ENCODE peak calls at places on chromosomes 16 and 17, in seven cellular contexts. One of them, this sample, is unnamed.

GRCh38 chr16:70661918-70662641 is 15.7 kb downstream of the IL34 start:
- DNase-seq in NCI-H187: no peak
- DNase-seq in activated T-cell treated with anti-CD3 and anti-CD28 coated beads, Interleukin-2, amount 50 U/mL, for 72 hours: no peak
- DNase-seq in activated T-helper 1 cell treated with anti-CD3 and anti-CD28 coated beads, Interleukin-12 subunit alpha, Interleukin-12 subunit beta, Interleukin-2, Interleukin-4 antibody, amounts not matched to agents 30 ng/mL and 10 ng/mL and 1 ng/mL, durations not matched to agents 14 hours and 24 hours and 36 hours: no peak
- DNase-seq in GM04503: no peak
- DNase-seq in stimulated activated naive CD8-positive, alpha-beta T cell treated with anti-CD3 and anti-CD28 coated beads, Interleukin-15, Interleukin-2, amounts not matched to agents 100 U/mL and 50 U/mL, for 24 hours: no peak
- DNase-seq in SW 1271: no peak
- DNase-seq in this sample: no peak

GRCh38 chr17:9217151-9218067 is 196.1 kb downstream of the NTN1 start:
- DNase-seq in NCI-H187: no peak
- DNase-seq in activated T-cell treated with anti-CD3 and anti-CD28 coated beads, Interleukin-2, amount 50 U/mL, for 72 hours: no peak
- DNase-seq in activated T-helper 1 cell treated with anti-CD3 and anti-CD28 coated beads, Interleukin-12 subunit alpha, Interleukin-12 subunit beta, Interleukin-2, Interleukin-4 antibody, amounts not matched to agents 30 ng/mL and 10 ng/mL and 1 ng/mL, durations not matched to agents 14 hours and 24 hours and 36 hours: no peak
- DNase-seq in GM04503: peak; percentile 58
- DNase-seq in stimulated activated naive CD8-positive, alpha-beta T cell treated with anti-CD3 and anti-CD28 coated beads, Interleukin-15, Interleukin-2, amounts not matched to agents 100 U/mL and 50 U/mL, for 24 hours: no peak
- DNase-seq in SW 1271: no peak
- DNase-seq in this sample: no peak

GRCh38 chr17:74274060-74274702 is at the start of gene DNAI2:
- DNase-seq in NCI-H187: peak; percentile 66
- DNase-seq in activated T-cell treated with anti-CD3 and anti-CD28 coated beads, Interleukin-2, amount 50 U/mL, for 72 hours: no peak
- DNase-seq in activated T-helper 1 cell treated with anti-CD3 and anti-CD28 coated beads, Interleukin-12 subunit alpha, Interleukin-12 subunit beta, Interleukin-2, Interleukin-4 antibody, amounts not matched to agents 30 ng/mL and 10 ng/mL and 1 ng/mL, durations not matched to agents 14 hours and 24 hours and 36 hours: no peak
- DNase-seq in GM04503: no peak
- DNase-seq in stimulated activated naive CD8-positive, alpha-beta T cell treated with anti-CD3 and anti-CD28 coated beads, Interleukin-15, Interleukin-2, amounts not matched to agents 100 U/mL and 50 U/mL, for 24 hours: peak; percentile 45
- DNase-seq in SW 1271: no peak
- DNase-seq in this sample: no peak

GRCh38 chr17:697682-698081 is 17.0 kb downstream of the VPS53 start:
- DNase-seq in NCI-H187: no peak
- DNase-seq in activated T-cell treated with anti-CD3 and anti-CD28 coated beads, Interleukin-2, amount 50 U/mL, for 72 hours: no peak
- DNase-seq in activated T-helper 1 cell treated with anti-CD3 and anti-CD28 coated beads, Interleukin-12 subunit alpha, Interleukin-12 subunit beta, Interleukin-2, Interleukin-4 antibody, amounts not matched to agents 30 ng/mL and 10 ng/mL and 1 ng/mL, durations not matched to agents 14 hours and 24 hours and 36 hours: no peak
- DNase-seq in GM04503: no peak
- DNase-seq in stimulated activated naive CD8-positive, alpha-beta T cell treated with anti-CD3 and anti-CD28 coated beads, Interleukin-15, Interleukin-2, amounts not matched to agents 100 U/mL and 50 U/mL, for 24 hours: no peak
- DNase-seq in SW 1271: no peak
- DNase-seq in this sample: no peak

GRCh38 chr16:72172105-72173034 is at the start of gene PMFBP1:
- DNase-seq in NCI-H187: no peak
- DNase-seq in activated T-cell treated with anti-CD3 and anti-CD28 coated beads, Interleukin-2, amount 50 U/mL, for 72 hours: peak; percentile 50
- DNase-seq in activated T-helper 1 cell treated with anti-CD3 and anti-CD28 coated beads, Interleukin-12 subunit alpha, Interleukin-12 subunit beta, Interleukin-2, Interleukin-4 antibody, amounts not matched to agents 30 ng/mL and 10 ng/mL and 1 ng/mL, durations not matched to agents 14 hours and 24 hours and 36 hours: no peak
- DNase-seq in GM04503: peak; percentile 60
- DNase-seq in stimulated activated naive CD8-positive, alpha-beta T cell treated with anti-CD3 and anti-CD28 coated beads, Interleukin-15, Interleukin-2, amounts not matched to agents 100 U/mL and 50 U/mL, for 24 hours: peak; percentile 23
- DNase-seq in SW 1271: no peak
- DNase-seq in this sample: no peak

GRCh38 chr17:82039695-82040299 is 2.3 kb upstream of the DCXR start:
- DNase-seq in NCI-H187: no peak
- DNase-seq in activated T-cell treated with anti-CD3 and anti-CD28 coated beads, Interleukin-2, amount 50 U/mL, for 72 hours: no peak
- DNase-seq in activated T-helper 1 cell treated with anti-CD3 and anti-CD28 coated beads, Interleukin-12 subunit alpha, Interleukin-12 subunit beta, Interleukin-2, Interleukin-4 antibody, amounts not matched to agents 30 ng/mL and 10 ng/mL and 1 ng/mL, durations not matched to agents 14 hours and 24 hours and 36 hours: no peak
- DNase-seq in GM04503: no peak
- DNase-seq in stimulated activated naive CD8-positive, alpha-beta T cell treated with anti-CD3 and anti-CD28 coated beads, Interleukin-15, Interleukin-2, amounts not matched to agents 100 U/mL and 50 U/mL, for 24 hours: no peak
- DNase-seq in SW 1271: no peak
- DNase-seq in this sample: no peak

GRCh38 chr17:17502741-17503565 is 6.8 kb upstream of the RASD1 start:
- DNase-seq in NCI-H187: no peak
- DNase-seq in activated T-cell treated with anti-CD3 and anti-CD28 coated beads, Interleukin-2, amount 50 U/mL, for 72 hours: no peak
- DNase-seq in activated T-helper 1 cell treated with anti-CD3 and anti-CD28 coated beads, Interleukin-12 subunit alpha, Interleukin-12 subunit beta, Interleukin-2, Interleukin-4 antibody, amounts not matched to agents 30 ng/mL and 10 ng/mL and 1 ng/mL, durations not matched to agents 14 hours and 24 hours and 36 hours: no peak
- DNase-seq in GM04503: no peak
- DNase-seq in stimulated activated naive CD8-positive, alpha-beta T cell treated with anti-CD3 and anti-CD28 coated beads, Interleukin-15, Interleukin-2, amounts not matched to agents 100 U/mL and 50 U/mL, for 24 hours: no peak
- DNase-seq in SW 1271: no peak
- DNase-seq in this sample: no peak

GRCh38 chr17:5873781-5874180 is 196.4 kb upstream of the WSCD1 start:
- DNase-seq in NCI-H187: no peak
- DNase-seq in activated T-cell treated with anti-CD3 and anti-CD28 coated beads, Interleukin-2, amount 50 U/mL, for 72 hours: no peak
- DNase-seq in activated T-helper 1 cell treated with anti-CD3 and anti-CD28 coated beads, Interleukin-12 subunit alpha, Interleukin-12 subunit beta, Interleukin-2, Interleukin-4 antibody, amounts not matched to agents 30 ng/mL and 10 ng/mL and 1 ng/mL, durations not matched to agents 14 hours and 24 hours and 36 hours: no peak
- DNase-seq in GM04503: no peak
- DNase-seq in stimulated activated naive CD8-positive, alpha-beta T cell treated with anti-CD3 and anti-CD28 coated beads, Interleukin-15, Interleukin-2, amounts not matched to agents 100 U/mL and 50 U/mL, for 24 hours: no peak
- DNase-seq in SW 1271: no peak
- DNase-seq in this sample: no peak

GRCh38 chr17:42568341-42569111 is 1.6 kb downstream of the MLX start:
- DNase-seq in NCI-H187: no peak
- DNase-seq in activated T-cell treated with anti-CD3 and anti-CD28 coated beads, Interleukin-2, amount 50 U/mL, for 72 hours: no peak
- DNase-seq in activated T-helper 1 cell treated with anti-CD3 and anti-CD28 coated beads, Interleukin-12 subunit alpha, Interleukin-12 subunit beta, Interleukin-2, Interleukin-4 antibody, amounts not matched to agents 30 ng/mL and 10 ng/mL and 1 ng/mL, durations not matched to agents 14 hours and 24 hours and 36 hours: no peak
- DNase-seq in GM04503: no peak
- DNase-seq in stimulated activated naive CD8-positive, alpha-beta T cell treated with anti-CD3 and anti-CD28 coated beads, Interleukin-15, Interleukin-2, amounts not matched to agents 100 U/mL and 50 U/mL, for 24 hours: no peak
- DNase-seq in SW 1271: no peak
- DNase-seq in this sample: no peak

GRCh38 chr17:66337866-66338472 is 35.6 kb downstream of the PRKCA start:
- DNase-seq in NCI-H187: no peak
- DNase-seq in activated T-cell treated with anti-CD3 and anti-CD28 coated beads, Interleukin-2, amount 50 U/mL, for 72 hours: no peak
- DNase-seq in activated T-helper 1 cell treated with anti-CD3 and anti-CD28 coated beads, Interleukin-12 subunit alpha, Interleukin-12 subunit beta, Interleukin-2, Interleukin-4 antibody, amounts not matched to agents 30 ng/mL and 10 ng/mL and 1 ng/mL, durations not matched to agents 14 hours and 24 hours and 36 hours: no peak
- DNase-seq in GM04503: no peak
- DNase-seq in stimulated activated naive CD8-positive, alpha-beta T cell treated with anti-CD3 and anti-CD28 coated beads, Interleukin-15, Interleukin-2, amounts not matched to agents 100 U/mL and 50 U/mL, for 24 hours: no peak
- DNase-seq in SW 1271: no peak
- DNase-seq in this sample: no peak

GRCh38 chr16:20676268-20676828 is 21.1 kb downstream of the ACSM1 start:
- DNase-seq in NCI-H187: no peak
- DNase-seq in activated T-cell treated with anti-CD3 and anti-CD28 coated beads, Interleukin-2, amount 50 U/mL, for 72 hours: no peak
- DNase-seq in activated T-helper 1 cell treated with anti-CD3 and anti-CD28 coated beads, Interleukin-12 subunit alpha, Interleukin-12 subunit beta, Interleukin-2, Interleukin-4 antibody, amounts not matched to agents 30 ng/mL and 10 ng/mL and 1 ng/mL, durations not matched to agents 14 hours and 24 hours and 36 hours: no peak
- DNase-seq in GM04503: no peak
- DNase-seq in stimulated activated naive CD8-positive, alpha-beta T cell treated with anti-CD3 and anti-CD28 coated beads, Interleukin-15, Interleukin-2, amounts not matched to agents 100 U/mL and 50 U/mL, for 24 hours: no peak
- DNase-seq in SW 1271: no peak
- DNase-seq in this sample: no peak

GRCh38 chr17:81665205-81666091 is 957 bp downstream of the OXLD1 start:
- DNase-seq in NCI-H187: no peak
- DNase-seq in activated T-cell treated with anti-CD3 and anti-CD28 coated beads, Interleukin-2, amount 50 U/mL, for 72 hours: peak; percentile 40
- DNase-seq in activated T-helper 1 cell treated with anti-CD3 and anti-CD28 coated beads, Interleukin-12 subunit alpha, Interleukin-12 subunit beta, Interleukin-2, Interleukin-4 antibody, amounts not matched to agents 30 ng/mL and 10 ng/mL and 1 ng/mL, durations not matched to agents 14 hours and 24 hours and 36 hours: peak; percentile 30
- DNase-seq in GM04503: no peak
- DNase-seq in stimulated activated naive CD8-positive, alpha-beta T cell treated with anti-CD3 and anti-CD28 coated beads, Interleukin-15, Interleukin-2, amounts not matched to agents 100 U/mL and 50 U/mL, for 24 hours: peak; percentile 74
- DNase-seq in SW 1271: peak; percentile 36
- DNase-seq in this sample: no peak

GRCh38 chr17:20206591-20206990 is 197.4 kb downstream of the SPECC1 start:
- DNase-seq in NCI-H187: no peak
- DNase-seq in activated T-cell treated with anti-CD3 and anti-CD28 coated beads, Interleukin-2, amount 50 U/mL, for 72 hours: no peak
- DNase-seq in activated T-helper 1 cell treated with anti-CD3 and anti-CD28 coated beads, Interleukin-12 subunit alpha, Interleukin-12 subunit beta, Interleukin-2, Interleukin-4 antibody, amounts not matched to agents 30 ng/mL and 10 ng/mL and 1 ng/mL, durations not matched to agents 14 hours and 24 hours and 36 hours: no peak
- DNase-seq in GM04503: no peak
- DNase-seq in stimulated activated naive CD8-positive, alpha-beta T cell treated with anti-CD3 and anti-CD28 coated beads, Interleukin-15, Interleukin-2, amounts not matched to agents 100 U/mL and 50 U/mL, for 24 hours: no peak
- DNase-seq in SW 1271: no peak
- DNase-seq in this sample: no peak

GRCh38 chr16:85415196-85415988 is 197.7 kb upstream of the GSE1 start:
- DNase-seq in NCI-H187: no peak
- DNase-seq in activated T-cell treated with anti-CD3 and anti-CD28 coated beads, Interleukin-2, amount 50 U/mL, for 72 hours: no peak
- DNase-seq in activated T-helper 1 cell treated with anti-CD3 and anti-CD28 coated beads, Interleukin-12 subunit alpha, Interleukin-12 subunit beta, Interleukin-2, Interleukin-4 antibody, amounts not matched to agents 30 ng/mL and 10 ng/mL and 1 ng/mL, durations not matched to agents 14 hours and 24 hours and 36 hours: no peak
- DNase-seq in GM04503: no peak
- DNase-seq in stimulated activated naive CD8-positive, alpha-beta T cell treated with anti-CD3 and anti-CD28 coated beads, Interleukin-15, Interleukin-2, amounts not matched to agents 100 U/mL and 50 U/mL, for 24 hours: no peak
- DNase-seq in SW 1271: no peak
- DNase-seq in this sample: no peak

GRCh38 chr17:1435326-1435725 is 20.7 kb downstream of the CRK start:
- DNase-seq in NCI-H187: no peak
- DNase-seq in activated T-cell treated with anti-CD3 and anti-CD28 coated beads, Interleukin-2, amount 50 U/mL, for 72 hours: no peak
- DNase-seq in activated T-helper 1 cell treated with anti-CD3 and anti-CD28 coated beads, Interleukin-12 subunit alpha, Interleukin-12 subunit beta, Interleukin-2, Interleukin-4 antibody, amounts not matched to agents 30 ng/mL and 10 ng/mL and 1 ng/mL, durations not matched to agents 14 hours and 24 hours and 36 hours: no peak
- DNase-seq in GM04503: no peak
- DNase-seq in stimulated activated naive CD8-positive, alpha-beta T cell treated with anti-CD3 and anti-CD28 coated beads, Interleukin-15, Interleukin-2, amounts not matched to agents 100 U/mL and 50 U/mL, for 24 hours: no peak
- DNase-seq in SW 1271: no peak
- DNase-seq in this sample: no peak

GRCh38 chr17:67534941-67535340 is 157.9 kb downstream of the PITPNC1 start:
- DNase-seq in NCI-H187: no peak
- DNase-seq in activated T-cell treated with anti-CD3 and anti-CD28 coated beads, Interleukin-2, amount 50 U/mL, for 72 hours: no peak
- DNase-seq in activated T-helper 1 cell treated with anti-CD3 and anti-CD28 coated beads, Interleukin-12 subunit alpha, Interleukin-12 subunit beta, Interleukin-2, Interleukin-4 antibody, amounts not matched to agents 30 ng/mL and 10 ng/mL and 1 ng/mL, durations not matched to agents 14 hours and 24 hours and 36 hours: no peak
- DNase-seq in GM04503: no peak
- DNase-seq in stimulated activated naive CD8-positive, alpha-beta T cell treated with anti-CD3 and anti-CD28 coated beads, Interleukin-15, Interleukin-2, amounts not matched to agents 100 U/mL and 50 U/mL, for 24 hours: no peak
- DNase-seq in SW 1271: no peak
- DNase-seq in this sample: no peak

GRCh38 chr16:78256686-78257375 is 157.4 kb downstream of the WWOX start:
- DNase-seq in NCI-H187: no peak
- DNase-seq in activated T-cell treated with anti-CD3 and anti-CD28 coated beads, Interleukin-2, amount 50 U/mL, for 72 hours: no peak
- DNase-seq in activated T-helper 1 cell treated with anti-CD3 and anti-CD28 coated beads, Interleukin-12 subunit alpha, Interleukin-12 subunit beta, Interleukin-2, Interleukin-4 antibody, amounts not matched to agents 30 ng/mL and 10 ng/mL and 1 ng/mL, durations not matched to agents 14 hours and 24 hours and 36 hours: no peak
- DNase-seq in GM04503: no peak
- DNase-seq in stimulated activated naive CD8-positive, alpha-beta T cell treated with anti-CD3 and anti-CD28 coated beads, Interleukin-15, Interleukin-2, amounts not matched to agents 100 U/mL and 50 U/mL, for 24 hours: no peak
- DNase-seq in SW 1271: no peak
- DNase-seq in this sample: no peak

GRCh38 chr17:17836818-17837379 is at the start of gene SREBF1:
- DNase-seq in NCI-H187: no peak
- DNase-seq in activated T-cell treated with anti-CD3 and anti-CD28 coated beads, Interleukin-2, amount 50 U/mL, for 72 hours: peak; percentile 80
- DNase-seq in activated T-helper 1 cell treated with anti-CD3 and anti-CD28 coated beads, Interleukin-12 subunit alpha, Interleukin-12 subunit beta, Interleukin-2, Interleukin-4 antibody, amounts not matched to agents 30 ng/mL and 10 ng/mL and 1 ng/mL, durations not matched to agents 14 hours and 24 hours and 36 hours: peak; percentile 63
- DNase-seq in GM04503: no peak
- DNase-seq in stimulated activated naive CD8-positive, alpha-beta T cell treated with anti-CD3 and anti-CD28 coated beads, Interleukin-15, Interleukin-2, amounts not matched to agents 100 U/mL and 50 U/mL, for 24 hours: peak; percentile 85
- DNase-seq in SW 1271: peak; percentile 54
- DNase-seq in this sample: no peak

GRCh38 chr17:42133461-42134041 is 10.9 kb downstream of the HSPB9 start:
- DNase-seq in NCI-H187: peak; percentile 76
- DNase-seq in activated T-cell treated with anti-CD3 and anti-CD28 coated beads, Interleukin-2, amount 50 U/mL, for 72 hours: peak; percentile 34
- DNase-seq in activated T-helper 1 cell treated with anti-CD3 and anti-CD28 coated beads, Interleukin-12 subunit alpha, Interleukin-12 subunit beta, Interleukin-2, Interleukin-4 antibody, amounts not matched to agents 30 ng/mL and 10 ng/mL and 1 ng/mL, durations not matched to agents 14 hours and 24 hours and 36 hours: no peak
- DNase-seq in GM04503: no peak
- DNase-seq in stimulated activated naive CD8-positive, alpha-beta T cell treated with anti-CD3 and anti-CD28 coated beads, Interleukin-15, Interleukin-2, amounts not matched to agents 100 U/mL and 50 U/mL, for 24 hours: peak; percentile 39
- DNase-seq in SW 1271: no peak
- DNase-seq in this sample: no peak

GRCh38 chr16:35908942-35909341 is 2449.5 kb downstream of the TP53TG3F start:
- DNase-seq in NCI-H187: no peak
- DNase-seq in activated T-cell treated with anti-CD3 and anti-CD28 coated beads, Interleukin-2, amount 50 U/mL, for 72 hours: no peak
- DNase-seq in activated T-helper 1 cell treated with anti-CD3 and anti-CD28 coated beads, Interleukin-12 subunit alpha, Interleukin-12 subunit beta, Interleukin-2, Interleukin-4 antibody, amounts not matched to agents 30 ng/mL and 10 ng/mL and 1 ng/mL, durations not matched to agents 14 hours and 24 hours and 36 hours: no peak
- DNase-seq in GM04503: no peak
- DNase-seq in stimulated activated naive CD8-positive, alpha-beta T cell treated with anti-CD3 and anti-CD28 coated beads, Interleukin-15, Interleukin-2, amounts not matched to agents 100 U/mL and 50 U/mL, for 24 hours: no peak
- DNase-seq in SW 1271: peak; percentile 23
- DNase-seq in this sample: no peak

GRCh38 chr16:63983401-63983800 is 1138.5 kb downstream of the CDH11 start:
- DNase-seq in NCI-H187: no peak
- DNase-seq in activated T-cell treated with anti-CD3 and anti-CD28 coated beads, Interleukin-2, amount 50 U/mL, for 72 hours: no peak
- DNase-seq in activated T-helper 1 cell treated with anti-CD3 and anti-CD28 coated beads, Interleukin-12 subunit alpha, Interleukin-12 subunit beta, Interleukin-2, Interleukin-4 antibody, amounts not matched to agents 30 ng/mL and 10 ng/mL and 1 ng/mL, durations not matched to agents 14 hours and 24 hours and 36 hours: no peak
- DNase-seq in GM04503: no peak
- DNase-seq in stimulated activated naive CD8-positive, alpha-beta T cell treated with anti-CD3 and anti-CD28 coated beads, Interleukin-15, Interleukin-2, amounts not matched to agents 100 U/mL and 50 U/mL, for 24 hours: no peak
- DNase-seq in SW 1271: no peak
- DNase-seq in this sample: no peak

GRCh38 chr16:66523861-66524354 is 26.0 kb downstream of the TK2 start:
- DNase-seq in NCI-H187: no peak
- DNase-seq in activated T-cell treated with anti-CD3 and anti-CD28 coated beads, Interleukin-2, amount 50 U/mL, for 72 hours: peak; percentile 41
- DNase-seq in activated T-helper 1 cell treated with anti-CD3 and anti-CD28 coated beads, Interleukin-12 subunit alpha, Interleukin-12 subunit beta, Interleukin-2, Interleukin-4 antibody, amounts not matched to agents 30 ng/mL and 10 ng/mL and 1 ng/mL, durations not matched to agents 14 hours and 24 hours and 36 hours: peak; percentile 53
- DNase-seq in GM04503: no peak
- DNase-seq in stimulated activated naive CD8-positive, alpha-beta T cell treated with anti-CD3 and anti-CD28 coated beads, Interleukin-15, Interleukin-2, amounts not matched to agents 100 U/mL and 50 U/mL, for 24 hours: no peak
- DNase-seq in SW 1271: no peak
- DNase-seq in this sample: no peak

GRCh38 chr16:67009158-67009557 is 19.8 kb upstream of the CBFB start:
- DNase-seq in NCI-H187: no peak
- DNase-seq in activated T-cell treated with anti-CD3 and anti-CD28 coated beads, Interleukin-2, amount 50 U/mL, for 72 hours: no peak
- DNase-seq in activated T-helper 1 cell treated with anti-CD3 and anti-CD28 coated beads, Interleukin-12 subunit alpha, Interleukin-12 subunit beta, Interleukin-2, Interleukin-4 antibody, amounts not matched to agents 30 ng/mL and 10 ng/mL and 1 ng/mL, durations not matched to agents 14 hours and 24 hours and 36 hours: no peak
- DNase-seq in GM04503: no peak
- DNase-seq in stimulated activated naive CD8-positive, alpha-beta T cell treated with anti-CD3 and anti-CD28 coated beads, Interleukin-15, Interleukin-2, amounts not matched to agents 100 U/mL and 50 U/mL, for 24 hours: no peak
- DNase-seq in SW 1271: no peak
- DNase-seq in this sample: no peak

GRCh38 chr17:49928826-49929475 is 40.0 kb upstream of the DLX4 start:
- DNase-seq in NCI-H187: no peak
- DNase-seq in activated T-cell treated with anti-CD3 and anti-CD28 coated beads, Interleukin-2, amount 50 U/mL, for 72 hours: no peak
- DNase-seq in activated T-helper 1 cell treated with anti-CD3 and anti-CD28 coated beads, Interleukin-12 subunit alpha, Interleukin-12 subunit beta, Interleukin-2, Interleukin-4 antibody, amounts not matched to agents 30 ng/mL and 10 ng/mL and 1 ng/mL, durations not matched to agents 14 hours and 24 hours and 36 hours: no peak
- DNase-seq in GM04503: no peak
- DNase-seq in stimulated activated naive CD8-positive, alpha-beta T cell treated with anti-CD3 and anti-CD28 coated beads, Interleukin-15, Interleukin-2, amounts not matched to agents 100 U/mL and 50 U/mL, for 24 hours: no peak
- DNase-seq in SW 1271: peak; percentile 16
- DNase-seq in this sample: no peak

GRCh38 chr16:67871256-67871655 is 1.6 kb upstream of the EDC4 start:
- DNase-seq in NCI-H187: no peak
- DNase-seq in activated T-cell treated with anti-CD3 and anti-CD28 coated beads, Interleukin-2, amount 50 U/mL, for 72 hours: no peak
- DNase-seq in activated T-helper 1 cell treated with anti-CD3 and anti-CD28 coated beads, Interleukin-12 subunit alpha, Interleukin-12 subunit beta, Interleukin-2, Interleukin-4 antibody, amounts not matched to agents 30 ng/mL and 10 ng/mL and 1 ng/mL, durations not matched to agents 14 hours and 24 hours and 36 hours: no peak
- DNase-seq in GM04503: no peak
- DNase-seq in stimulated activated naive CD8-positive, alpha-beta T cell treated with anti-CD3 and anti-CD28 coated beads, Interleukin-15, Interleukin-2, amounts not matched to agents 100 U/mL and 50 U/mL, for 24 hours: no peak
- DNase-seq in SW 1271: no peak
- DNase-seq in this sample: no peak

GRCh38 chr16:86029131-86029741 is 130.3 kb downstream of the IRF8 start:
- DNase-seq in NCI-H187: no peak
- DNase-seq in activated T-cell treated with anti-CD3 and anti-CD28 coated beads, Interleukin-2, amount 50 U/mL, for 72 hours: no peak
- DNase-seq in activated T-helper 1 cell treated with anti-CD3 and anti-CD28 coated beads, Interleukin-12 subunit alpha, Interleukin-12 subunit beta, Interleukin-2, Interleukin-4 antibody, amounts not matched to agents 30 ng/mL and 10 ng/mL and 1 ng/mL, durations not matched to agents 14 hours and 24 hours and 36 hours: no peak
- DNase-seq in GM04503: no peak
- DNase-seq in stimulated activated naive CD8-positive, alpha-beta T cell treated with anti-CD3 and anti-CD28 coated beads, Interleukin-15, Interleukin-2, amounts not matched to agents 100 U/mL and 50 U/mL, for 24 hours: no peak
- DNase-seq in SW 1271: no peak
- DNase-seq in this sample: no peak

GRCh38 chr16:47045459-47045858 is 72.0 kb upstream of the DNAJA2 start:
- DNase-seq in NCI-H187: peak; percentile 0
- DNase-seq in activated T-cell treated with anti-CD3 and anti-CD28 coated beads, Interleukin-2, amount 50 U/mL, for 72 hours: no peak
- DNase-seq in activated T-helper 1 cell treated with anti-CD3 and anti-CD28 coated beads, Interleukin-12 subunit alpha, Interleukin-12 subunit beta, Interleukin-2, Interleukin-4 antibody, amounts not matched to agents 30 ng/mL and 10 ng/mL and 1 ng/mL, durations not matched to agents 14 hours and 24 hours and 36 hours: no peak
- DNase-seq in GM04503: no peak
- DNase-seq in stimulated activated naive CD8-positive, alpha-beta T cell treated with anti-CD3 and anti-CD28 coated beads, Interleukin-15, Interleukin-2, amounts not matched to agents 100 U/mL and 50 U/mL, for 24 hours: no peak
- DNase-seq in SW 1271: no peak
- DNase-seq in this sample: no peak

GRCh38 chr16:21233045-21233520 is 416 bp upstream of the ANKS4B start:
- DNase-seq in NCI-H187: no peak
- DNase-seq in activated T-cell treated with anti-CD3 and anti-CD28 coated beads, Interleukin-2, amount 50 U/mL, for 72 hours: no peak
- DNase-seq in activated T-helper 1 cell treated with anti-CD3 and anti-CD28 coated beads, Interleukin-12 subunit alpha, Interleukin-12 subunit beta, Interleukin-2, Interleukin-4 antibody, amounts not matched to agents 30 ng/mL and 10 ng/mL and 1 ng/mL, durations not matched to agents 14 hours and 24 hours and 36 hours: no peak
- DNase-seq in GM04503: no peak
- DNase-seq in stimulated activated naive CD8-positive, alpha-beta T cell treated with anti-CD3 and anti-CD28 coated beads, Interleukin-15, Interleukin-2, amounts not matched to agents 100 U/mL and 50 U/mL, for 24 hours: no peak
- DNase-seq in SW 1271: no peak
- DNase-seq in this sample: no peak

GRCh38 chr16:6265956-6266355 is 1066.7 kb upstream of the RBFOX1 start:
- DNase-seq in NCI-H187: no peak
- DNase-seq in activated T-cell treated with anti-CD3 and anti-CD28 coated beads, Interleukin-2, amount 50 U/mL, for 72 hours: no peak
- DNase-seq in activated T-helper 1 cell treated with anti-CD3 and anti-CD28 coated beads, Interleukin-12 subunit alpha, Interleukin-12 subunit beta, Interleukin-2, Interleukin-4 antibody, amounts not matched to agents 30 ng/mL and 10 ng/mL and 1 ng/mL, durations not matched to agents 14 hours and 24 hours and 36 hours: no peak
- DNase-seq in GM04503: no peak
- DNase-seq in stimulated activated naive CD8-positive, alpha-beta T cell treated with anti-CD3 and anti-CD28 coated beads, Interleukin-15, Interleukin-2, amounts not matched to agents 100 U/mL and 50 U/mL, for 24 hours: no peak
- DNase-seq in SW 1271: no peak
- DNase-seq in this sample: no peak

GRCh38 chr16:74462361-74462760 is 41.1 kb upstream of the CLEC18B start:
- DNase-seq in NCI-H187: no peak
- DNase-seq in activated T-cell treated with anti-CD3 and anti-CD28 coated beads, Interleukin-2, amount 50 U/mL, for 72 hours: no peak
- DNase-seq in activated T-helper 1 cell treated with anti-CD3 and anti-CD28 coated beads, Interleukin-12 subunit alpha, Interleukin-12 subunit beta, Interleukin-2, Interleukin-4 antibody, amounts not matched to agents 30 ng/mL and 10 ng/mL and 1 ng/mL, durations not matched to agents 14 hours and 24 hours and 36 hours: no peak
- DNase-seq in GM04503: no peak
- DNase-seq in stimulated activated naive CD8-positive, alpha-beta T cell treated with anti-CD3 and anti-CD28 coated beads, Interleukin-15, Interleukin-2, amounts not matched to agents 100 U/mL and 50 U/mL, for 24 hours: no peak
- DNase-seq in SW 1271: no peak
- DNase-seq in this sample: no peak

GRCh38 chr16:73054131-73054496 is 6.2 kb upstream of the ZFHX3 start:
- DNase-seq in NCI-H187: no peak
- DNase-seq in activated T-cell treated with anti-CD3 and anti-CD28 coated beads, Interleukin-2, amount 50 U/mL, for 72 hours: no peak
- DNase-seq in activated T-helper 1 cell treated with anti-CD3 and anti-CD28 coated beads, Interleukin-12 subunit alpha, Interleukin-12 subunit beta, Interleukin-2, Interleukin-4 antibody, amounts not matched to agents 30 ng/mL and 10 ng/mL and 1 ng/mL, durations not matched to agents 14 hours and 24 hours and 36 hours: no peak
- DNase-seq in GM04503: no peak
- DNase-seq in stimulated activated naive CD8-positive, alpha-beta T cell treated with anti-CD3 and anti-CD28 coated beads, Interleukin-15, Interleukin-2, amounts not matched to agents 100 U/mL and 50 U/mL, for 24 hours: no peak
- DNase-seq in SW 1271: no peak
- DNase-seq in this sample: no peak